ENCODE peak calls at places on chromosomes 12 and 14, in ten cellular contexts. One of them, this sample, is unnamed.
A peak's percentile ranks its signal among the peaks of the same experiment; 100 is the strongest.

GRCh38 chr12:92593734-92594402 is 108.9 kb upstream of the PLEKHG7 start:
- DNase-seq in NCI-H2171: no peak
- DNase-seq in left lung: peak; percentile 67
- DNase-seq in stimulated activated CD4-positive, alpha-beta T cell treated with anti-CD3 and anti-CD28 coated beads, Interleukin-1b, Interleukin-23, amount 100 ng/mL, for 24 hours: peak; percentile 55
- DNase-seq in CD4-positive, alpha-beta memory T cell: peak; percentile 87
- DNase-seq in pancreas: peak; percentile 45
- DNase-seq in HFFc6: peak; percentile 92
- DNase-seq in GM03348: peak; percentile 76
- DNase-seq in T follicular helper cell: peak; percentile 79
- DNase-seq in dorsolateral prefrontal cortex: no peak
- DNase-seq in this sample: peak; percentile 92

GRCh38 chr14:55747186-55747585 is 167.2 kb downstream of the KTN1 start:
- DNase-seq in NCI-H2171: no peak
- DNase-seq in left lung: no peak
- DNase-seq in stimulated activated CD4-positive, alpha-beta T cell treated with anti-CD3 and anti-CD28 coated beads, Interleukin-1b, Interleukin-23, amount 100 ng/mL, for 24 hours: no peak
- DNase-seq in CD4-positive, alpha-beta memory T cell: no peak
- DNase-seq in pancreas: no peak
- DNase-seq in HFFc6: no peak
- DNase-seq in GM03348: no peak
- DNase-seq in T follicular helper cell: no peak
- DNase-seq in dorsolateral prefrontal cortex: no peak
- DNase-seq in this sample: no peak

GRCh38 chr12:105474672-105475071 is 144.2 kb downstream of the C12orf75 start:
- DNase-seq in NCI-H2171: no peak
- DNase-seq in left lung: no peak
- DNase-seq in stimulated activated CD4-positive, alpha-beta T cell treated with anti-CD3 and anti-CD28 coated beads, Interleukin-1b, Interleukin-23, amount 100 ng/mL, for 24 hours: no peak
- DNase-seq in CD4-positive, alpha-beta memory T cell: no peak
- DNase-seq in pancreas: no peak
- DNase-seq in HFFc6: peak; percentile 62
- DNase-seq in GM03348: no peak
- DNase-seq in T follicular helper cell: no peak
- DNase-seq in dorsolateral prefrontal cortex: no peak
- DNase-seq in this sample: no peak

GRCh38 chr12:89507015-89507824 is 17.4 kb downstream of the GALNT4 start:
- DNase-seq in NCI-H2171: no peak
- DNase-seq in left lung: no peak
- DNase-seq in stimulated activated CD4-positive, alpha-beta T cell treated with anti-CD3 and anti-CD28 coated beads, Interleukin-1b, Interleukin-23, amount 100 ng/mL, for 24 hours: no peak
- DNase-seq in CD4-positive, alpha-beta memory T cell: no peak
- DNase-seq in pancreas: peak; percentile 38
- DNase-seq in HFFc6: no peak
- DNase-seq in GM03348: no peak
- DNase-seq in T follicular helper cell: no peak
- DNase-seq in dorsolateral prefrontal cortex: no peak
- DNase-seq in this sample: no peak

GRCh38 chr14:56378474-56378873 is 201.1 kb upstream of the TMEM260 start:
- DNase-seq in NCI-H2171: no peak
- DNase-seq in left lung: no peak
- DNase-seq in stimulated activated CD4-positive, alpha-beta T cell treated with anti-CD3 and anti-CD28 coated beads, Interleukin-1b, Interleukin-23, amount 100 ng/mL, for 24 hours: no peak
- DNase-seq in CD4-positive, alpha-beta memory T cell: no peak
- DNase-seq in pancreas: no peak
- DNase-seq in HFFc6: peak; percentile 51
- DNase-seq in GM03348: peak; percentile 51
- DNase-seq in T follicular helper cell: no peak
- DNase-seq in dorsolateral prefrontal cortex: no peak
- DNase-seq in this sample: no peak

GRCh38 chr14:62943202-62943601 is 102.1 kb downstream of the KCNH5 start:
- DNase-seq in NCI-H2171: no peak
- DNase-seq in left lung: no peak
- DNase-seq in stimulated activated CD4-positive, alpha-beta T cell treated with anti-CD3 and anti-CD28 coated beads, Interleukin-1b, Interleukin-23, amount 100 ng/mL, for 24 hours: no peak
- DNase-seq in CD4-positive, alpha-beta memory T cell: no peak
- DNase-seq in pancreas: no peak
- DNase-seq in HFFc6: peak; percentile 11
- DNase-seq in GM03348: peak; percentile 13
- DNase-seq in T follicular helper cell: no peak
- DNase-seq in dorsolateral prefrontal cortex: no peak
- DNase-seq in this sample: no peak

GRCh38 chr12:52528641-52529143 is 8.5 kb upstream of the KRT5 start:
- DNase-seq in NCI-H2171: no peak
- DNase-seq in left lung: no peak
- DNase-seq in stimulated activated CD4-positive, alpha-beta T cell treated with anti-CD3 and anti-CD28 coated beads, Interleukin-1b, Interleukin-23, amount 100 ng/mL, for 24 hours: no peak
- DNase-seq in CD4-positive, alpha-beta memory T cell: no peak
- DNase-seq in pancreas: peak; percentile 38
- DNase-seq in HFFc6: no peak
- DNase-seq in GM03348: no peak
- DNase-seq in T follicular helper cell: no peak
- DNase-seq in dorsolateral prefrontal cortex: peak; percentile 72
- DNase-seq in this sample: no peak

GRCh38 chr12:11641522-11641921 is 8.0 kb upstream of the ETV6 start:
- DNase-seq in NCI-H2171: no peak
- DNase-seq in left lung: no peak
- DNase-seq in stimulated activated CD4-positive, alpha-beta T cell treated with anti-CD3 and anti-CD28 coated beads, Interleukin-1b, Interleukin-23, amount 100 ng/mL, for 24 hours: no peak
- DNase-seq in CD4-positive, alpha-beta memory T cell: no peak
- DNase-seq in pancreas: no peak
- DNase-seq in HFFc6: no peak
- DNase-seq in GM03348: no peak
- DNase-seq in T follicular helper cell: no peak
- DNase-seq in dorsolateral prefrontal cortex: no peak
- DNase-seq in this sample: no peak

GRCh38 chr12:11929714-11930113 is 141.0 kb upstream of the BCL2L14 start:
- DNase-seq in NCI-H2171: no peak
- DNase-seq in left lung: no peak
- DNase-seq in stimulated activated CD4-positive, alpha-beta T cell treated with anti-CD3 and anti-CD28 coated beads, Interleukin-1b, Interleukin-23, amount 100 ng/mL, for 24 hours: no peak
- DNase-seq in CD4-positive, alpha-beta memory T cell: no peak
- DNase-seq in pancreas: no peak
- DNase-seq in HFFc6: no peak
- DNase-seq in GM03348: no peak
- DNase-seq in T follicular helper cell: no peak
- DNase-seq in dorsolateral prefrontal cortex: no peak
- DNase-seq in this sample: no peak

GRCh38 chr12:93793983-93794382 is 116.8 kb downstream of the CRADD start:
- DNase-seq in NCI-H2171: no peak
- DNase-seq in left lung: no peak
- DNase-seq in stimulated activated CD4-positive, alpha-beta T cell treated with anti-CD3 and anti-CD28 coated beads, Interleukin-1b, Interleukin-23, amount 100 ng/mL, for 24 hours: no peak
- DNase-seq in CD4-positive, alpha-beta memory T cell: no peak
- DNase-seq in pancreas: no peak
- DNase-seq in HFFc6: peak; percentile 72
- DNase-seq in GM03348: no peak
- DNase-seq in T follicular helper cell: no peak
- DNase-seq in dorsolateral prefrontal cortex: no peak
- DNase-seq in this sample: no peak

GRCh38 chr12:3533703-3534386 is 42.8 kb downstream of the PRMT8 start:
- DNase-seq in NCI-H2171: peak; percentile 84
- DNase-seq in left lung: no peak
- DNase-seq in stimulated activated CD4-positive, alpha-beta T cell treated with anti-CD3 and anti-CD28 coated beads, Interleukin-1b, Interleukin-23, amount 100 ng/mL, for 24 hours: no peak
- DNase-seq in CD4-positive, alpha-beta memory T cell: no peak
- DNase-seq in pancreas: no peak
- DNase-seq in HFFc6: peak; percentile 31
- DNase-seq in GM03348: no peak
- DNase-seq in T follicular helper cell: no peak
- DNase-seq in dorsolateral prefrontal cortex: no peak
- DNase-seq in this sample: no peak

This sample was measured in H4.